ENCODE peak calls at places on chromosomes 3 and 15, in seven cellular contexts. O is WTC11; D is head of caudate nucleus; H is activated CD8-positive, alpha-beta memory T cell treated with anti-CD3 and anti-CD28 coated beads for 48 hours; K is fibroblast of mammary gland; N is tibial nerve; Y is activated CD4-positive, CD25-positive, alpha-beta regulatory T cell treated with anti-CD3 and anti-CD28 coated beads, Interleukin-2, amount 50 U/mL, for 72 hours. G is an unnamed sample.

GRCh38 chr15:69881310-69881660 is 216.4 kb downstream of the TLE3 start:
- DNase-seq in O (no peak), Y (no peak), D (no peak), N (no peak), K (no peak), H (no peak), G (peak; percentile 17)

GRCh38 chr3:149186219-149186618 is 35.4 kb downstream of the CP start:
- DNase-seq in Y (no peak), H (no peak), K (no peak), N (no peak), D (no peak), O (no peak), G (no peak)

GRCh38 chr3:71066849-71067261 is 516.7 kb downstream of the FOXP1 start:
- DNase-seq in Y (peak; percentile 43), N (no peak), D (no peak), H (no peak), O (no peak), K (peak; percentile 69), G (no peak)

GRCh38 chr15:78668987-78669386 is 28.0 kb upstream of the CHRNB4 start:
- DNase-seq in K (no peak), D (no peak), Y (no peak), N (no peak), H (no peak), O (no peak), G (no peak)

GRCh38 chr3:64686446-64686908 is 1.3 kb downstream of the ADAMTS9 start:
- DNase-seq in Y (no peak), K (peak; percentile 64), O (peak; percentile 20), D (no peak), H (no peak), N (no peak), G (no peak)

GRCh38 chr3:40639006-40639405 is 114.2 kb downstream of the ZNF621 start:
- DNase-seq in O (no peak), H (no peak), D (no peak), K (no peak), N (no peak), Y (no peak), G (no peak)

GRCh38 chr3:99651561-99651960 is 13.2 kb downstream of the COL8A1 start:
- DNase-seq in Y (no peak), H (no peak), D (no peak), N (peak; percentile 61), K (peak; percentile 87), O (no peak), G (no peak)

GRCh38 chr3:184562146-184562861 is 719 bp downstream of the EPHB3 start:
- DNase-seq in H (no peak), N (no peak), Y (no peak), D (no peak), K (no peak), O (no peak), G (no peak)

GRCh38 chr15:85407421-85408269 is 27.2 kb downstream of the AKAP13 start:
- DNase-seq in Y (peak; percentile 38), O (no peak), H (no peak), N (no peak), K (peak; percentile 90), D (no peak), G (no peak)

GRCh38 chr3:183275418-183275817 is 22.4 kb downstream of the B3GNT5 start:
- DNase-seq in K (peak; percentile 83), N (no peak), Y (no peak), H (no peak), D (no peak), O (no peak), G (no peak)

GRCh38 chr15:101488300-101489164 is 975 bp downstream of the PCSK6 start:
- DNase-seq in D (no peak), Y (no peak), K (no peak), H (no peak), O (no peak), N (no peak), G (no peak)

GRCh38 chr15:72907733-72908132 is 124.2 kb upstream of the ADPGK start:
- DNase-seq in O (no peak), D (no peak), N (no peak), K (no peak), H (no peak), Y (no peak), G (no peak)

GRCh38 chr15:29698030-29698701 is 124.1 kb downstream of the TJP1 start:
- DNase-seq in Y (no peak), N (no peak), O (no peak), D (no peak), H (no peak), K (peak; percentile 90), G (no peak)

GRCh38 chr3:168165390-168166269 is 69.9 kb upstream of the GOLIM4 start:
- DNase-seq in N (peak; percentile 31), H (no peak), D (peak; percentile 50), K (peak; percentile 83), Y (no peak), O (peak; percentile 36), G (peak; percentile 12)

GRCh38 chr3:48400824-48401433 is 28.9 kb downstream of the FBXW12 start:
- DNase-seq in K (peak; percentile 66), D (peak; percentile 53), N (no peak), H (peak; percentile 20), O (peak; percentile 50), Y (peak; percentile 47), G (peak; percentile 82)

GRCh38 chr3:127162947-127163645 is 29.8 kb upstream of the PRR23E start:
- DNase-seq in K (no peak), H (no peak), O (peak; percentile 77), Y (no peak), N (no peak), D (no peak), G (no peak)